ENCODE peak calls at places on chromosomes 3 and 15, in six cellular contexts. K is stimulated activated CD8-positive, alpha-beta memory T cell treated with anti-CD3 and anti-CD28 coated beads, Interleukin-7, amount 100 ng/mL, for 1 hour; G is GM06990; Y is ELR; I is fibroblast of mammary gland; P is stimulated activated CD4-positive, alpha-beta T cell treated with anti-CD3 and anti-CD28 coated beads, Interleukin-15, amount 100 ng/mL, for 1 hour. E is an unnamed sample.

GRCh38 chr15:64010719-64011118 is 35.6 kb downstream of the DAPK2 start:
- DNase-seq in K (peak; percentile 66), G (peak; percentile 76), Y (peak; percentile 86), I (peak; percentile 81), P (peak; percentile 10), E (peak; percentile 51)

GRCh38 chr3:11991751-11992150 is 12.4 kb upstream of the SYN2 start:
- DNase-seq in K (no peak), G (no peak), Y (no peak), I (no peak), P (no peak), E (no peak)

GRCh38 chr3:139123377-139124095 is 78.8 kb upstream of the PRR23C start:
- DNase-seq in K (no peak), G (no peak), Y (no peak), I (peak; percentile 62), P (no peak), E (no peak)

GRCh38 chr3:115860766-115861165 is 237.5 kb downstream of the GAP43 start:
- DNase-seq in K (no peak), G (no peak), Y (no peak), I (no peak), P (no peak), E (no peak)

GRCh38 chr15:38362355-38362754 is 91.6 kb upstream of the FAM98B start:
- DNase-seq in K (no peak), G (no peak), Y (no peak), I (no peak), P (no peak), E (no peak)

GRCh38 chr15:86433983-86434382 is 354.3 kb downstream of the AGBL1 start:
- DNase-seq in K (no peak), G (no peak), Y (no peak), I (no peak), P (no peak), E (no peak)

GRCh38 chr15:78830514-78831228 is 19.4 kb upstream of the ADAMTS7 start:
- DNase-seq in K (no peak), G (peak; percentile 30), Y (no peak), I (no peak), P (no peak), E (no peak)

GRCh38 chr3:142180761-142181362 is 31.5 kb upstream of the TFDP2 start:
- DNase-seq in K (no peak), G (no peak), Y (peak; percentile 60), I (peak; percentile 51), P (no peak), E (peak; percentile 43)

GRCh38 chr3:134564991-134565390 is 79.1 kb downstream of the CEP63 start:
- DNase-seq in K (no peak), G (no peak), Y (no peak), I (no peak), P (no peak), E (no peak)

GRCh38 chr3:54550216-54550977 is 377.5 kb downstream of the LRTM1 start:
- DNase-seq in K (no peak), G (no peak), Y (no peak), I (no peak), P (no peak), E (no peak)

E was measured in iPS-NIHi11.